ENCODE peak calls at places on chromosomes 6 and 20, in four cellular contexts. B, L, F and H are unnamed samples.

GRCh38 chr6:45791600-45792168 is 224.0 kb downstream of the CLIC5 start:
- DNase-seq in B (no peak), L (peak; percentile 37), F (peak; percentile 93), H (peak; percentile 32)

GRCh38 chr6:43180985-43181384 is 1.0 kb upstream of the CUL9 start:
- DNase-seq in B (no peak), L (peak; percentile 14), F (no peak), H (peak; percentile 25)

GRCh38 chr6:168583821-168584220 is 142.8 kb downstream of the SMOC2 start:
- DNase-seq in B (no peak), L (no peak), F (no peak), H (no peak)

GRCh38 chr6:106823732-106824351 is 150.7 kb downstream of the CD24 start:
- DNase-seq in B (no peak), L (no peak), F (no peak), H (no peak)

GRCh38 chr6:150668882-150669476 is 69.3 kb downstream of the PLEKHG1 start:
- DNase-seq in B (no peak), L (no peak), F (no peak), H (no peak)

GRCh38 chr6:165049362-165049761 is 260.0 kb downstream of the C6orf118 start:
- DNase-seq in B (peak; percentile 52), L (peak; percentile 14), F (peak; percentile 44), H (no peak)

GRCh38 chr20:11118802-11119380 is 445.1 kb upstream of the JAG1 start:
- DNase-seq in B (no peak), L (peak; percentile 32), F (no peak), H (no peak)

GRCh38 chr6:43744931-43745727 is 24.9 kb upstream of the VEGFA start:
- DNase-seq in B (no peak), L (no peak), F (no peak), H (no peak)

GRCh38 chr6:154127638-154128037 is 88.6 kb downstream of the OPRM1 start:
- DNase-seq in B (no peak), L (no peak), F (no peak), H (no peak)

GRCh38 chr6:33735201-33735600 is 11.5 kb downstream of the IP6K3 start:
- DNase-seq in B (peak; percentile 53), L (no peak), F (no peak), H (no peak)

GRCh38 chr6:45163952-45164766 is 164.0 kb upstream of the RUNX2 start:
- DNase-seq in B (no peak), L (no peak), F (no peak), H (no peak)

GRCh38 chr20:3277686-3278465 is 38.9 kb upstream of the SLC4A11 start:
- DNase-seq in B (no peak), L (no peak), F (no peak), H (no peak)

GRCh38 chr20:1393507-1393882 is 641 bp upstream of the FKBP1A start:
- DNase-seq in B (no peak), L (no peak), F (no peak), H (no peak)
- H3K4me3 ChIP-seq in B (peak overlapping the region; percentile 88), L (peak overlapping the region; percentile 58), F (peak overlapping the region; percentile 79), H (peak overlapping the region; percentile 67)

GRCh38 chr6:126419901-126420300 is 80.0 kb downstream of the CENPW start:
- DNase-seq in B (no peak), L (no peak), F (no peak), H (no peak)

GRCh38 chr6:126427713-126428112 is 87.8 kb downstream of the CENPW start:
- DNase-seq in B (no peak), L (no peak), F (no peak), H (no peak)

DNA sequence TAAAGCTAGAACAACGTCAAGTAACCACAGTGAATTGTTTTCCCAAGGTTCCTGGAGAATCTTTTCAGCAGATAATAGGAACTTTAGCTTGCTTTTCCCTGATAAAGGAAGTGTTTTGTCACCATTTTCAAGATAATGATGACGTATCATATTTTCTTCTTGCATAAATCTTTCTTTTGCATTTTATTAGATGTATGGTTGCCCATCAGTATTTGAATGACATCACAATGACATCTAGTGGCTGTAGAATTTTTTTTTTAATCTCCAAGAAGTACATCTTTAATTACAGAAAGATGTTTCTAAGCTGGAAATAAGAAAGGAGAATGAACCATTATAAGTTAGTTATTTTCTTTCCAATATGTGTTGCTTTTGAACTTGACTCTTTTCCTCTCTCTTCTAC is 83.0 kb downstream of the CENPW start:
- DNase-seq in B (no peak), L (no peak), F (no peak), H (no peak)
- TF ChIP-seq CTCF in B (no peak), L (no peak), F (no peak), H (no peak)

DNA sequence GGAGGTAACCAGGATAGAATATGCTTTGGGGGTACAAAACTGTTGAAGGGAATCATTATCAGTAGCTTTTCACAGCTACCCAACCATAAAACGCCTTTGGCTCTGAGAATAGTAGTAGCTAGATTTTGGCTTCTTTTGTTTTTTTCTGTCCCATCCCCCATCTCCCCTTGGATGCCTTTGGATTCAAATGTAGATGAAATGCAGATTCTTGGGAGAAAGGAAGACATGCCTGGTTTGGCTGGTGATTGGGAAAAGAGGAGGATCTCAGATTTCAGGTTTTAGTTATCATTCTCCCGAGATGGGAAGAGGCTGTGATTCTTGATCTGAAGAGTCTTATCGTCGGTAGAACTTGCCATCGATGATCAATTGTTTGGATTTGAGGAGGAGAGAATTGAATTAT is 3.5 kb upstream of the CDYL start:
- DNase-seq in B (no peak), L (no peak), F (no peak), H (no peak)
- H3K4me3 ChIP-seq in B (no peak overlapping the region), L (no peak overlapping the region), F (no peak overlapping the region), H (no peak overlapping the region)

GRCh38 chr6:133948472-133948871 is 4.6 kb upstream of the TBPL1 start:
- DNase-seq in B (no peak), L (no peak), F (no peak), H (no peak)

GRCh38 chr6:133947302-133947900 is 5.6 kb upstream of the TBPL1 start:
- DNase-seq in B (no peak), L (no peak), F (no peak), H (no peak)

GRCh38 chr6:133939778-133940667 is 13.0 kb upstream of the TBPL1 start:
- DNase-seq in B (no peak), L (no peak), F (no peak), H (no peak)

DNA sequence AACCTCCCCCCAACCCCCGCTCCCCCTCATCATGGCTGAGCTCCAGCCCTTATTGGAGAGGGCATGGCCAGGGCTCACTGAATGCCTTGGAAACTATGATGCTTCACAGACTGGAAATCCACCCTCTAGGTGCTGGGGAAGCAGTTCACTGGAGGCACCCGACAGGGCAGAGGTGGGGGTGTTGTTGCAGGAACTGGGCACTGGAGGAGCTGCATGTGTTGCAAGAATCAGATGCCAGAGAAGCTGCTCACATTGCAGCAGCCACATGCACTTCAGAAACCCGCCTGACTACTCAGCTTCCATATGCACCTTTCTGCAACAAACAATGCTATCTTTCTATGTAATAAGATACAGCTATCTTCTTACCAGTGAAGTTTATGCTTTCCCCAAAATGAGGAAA is 7.9 kb upstream of the TBPL1 start:
- DNase-seq in B (no peak), L (no peak), F (peak; percentile 20), H (peak; percentile 51)
- TF ChIP-seq CTCF in B (no peak), L (no peak), F (no peak), H (no peak)